ENCODE peak calls at places on chromosomes 7 and 10, in eight cellular contexts. One of them, this sample, is unnamed.

GRCh38 chr10:11018426-11018818 is 750 bp downstream of the CELF2 start:
- DNase-seq in Daoy: no peak
- DNase-seq in NCI-H146: peak; percentile 79
- DNase-seq in naive B cell: no peak
- DNase-seq in stimulated activated CD4-positive, alpha-beta T cell treated with anti-CD3 and anti-CD28 coated beads, Interleukin-1b, Interleukin-23, amount 100 ng/mL, for 1 hour: no peak
- DNase-seq in glomerular endothelial cell: no peak
- DNase-seq in Calu3: no peak
- DNase-seq in occipital lobe: no peak
- DNase-seq in this sample: no peak

GRCh38 chr10:72316748-72317435 is 37.8 kb downstream of the DNAJB12 start:
- DNase-seq in Daoy: no peak
- DNase-seq in NCI-H146: peak; percentile 91
- DNase-seq in naive B cell: peak; percentile 66
- DNase-seq in stimulated activated CD4-positive, alpha-beta T cell treated with anti-CD3 and anti-CD28 coated beads, Interleukin-1b, Interleukin-23, amount 100 ng/mL, for 1 hour: no peak
- DNase-seq in glomerular endothelial cell: no peak
- DNase-seq in Calu3: peak; percentile 70
- DNase-seq in occipital lobe: no peak
- DNase-seq in this sample: no peak

GRCh38 chr7:11193131-11193867 is 219.6 kb downstream of the PHF14 start:
- DNase-seq in Daoy: peak; percentile 37
- DNase-seq in NCI-H146: peak; percentile 73
- DNase-seq in naive B cell: no peak
- DNase-seq in stimulated activated CD4-positive, alpha-beta T cell treated with anti-CD3 and anti-CD28 coated beads, Interleukin-1b, Interleukin-23, amount 100 ng/mL, for 1 hour: no peak
- DNase-seq in glomerular endothelial cell: no peak
- DNase-seq in Calu3: no peak
- DNase-seq in occipital lobe: no peak
- DNase-seq in this sample: no peak

GRCh38 chr7:107907-108306 is 84.5 kb upstream of the FAM20C start:
- DNase-seq in Daoy: no peak
- DNase-seq in NCI-H146: no peak
- DNase-seq in naive B cell: no peak
- DNase-seq in stimulated activated CD4-positive, alpha-beta T cell treated with anti-CD3 and anti-CD28 coated beads, Interleukin-1b, Interleukin-23, amount 100 ng/mL, for 1 hour: no peak
- DNase-seq in glomerular endothelial cell: no peak
- DNase-seq in Calu3: no peak
- DNase-seq in occipital lobe: no peak
- DNase-seq in this sample: no peak

GRCh38 chr10:100763043-100763747 is 17.8 kb downstream of the PAX2 start:
- DNase-seq in Daoy: no peak
- DNase-seq in NCI-H146: no peak
- DNase-seq in naive B cell: no peak
- DNase-seq in stimulated activated CD4-positive, alpha-beta T cell treated with anti-CD3 and anti-CD28 coated beads, Interleukin-1b, Interleukin-23, amount 100 ng/mL, for 1 hour: no peak
- DNase-seq in glomerular endothelial cell: no peak
- DNase-seq in Calu3: no peak
- DNase-seq in occipital lobe: no peak
- DNase-seq in this sample: no peak

GRCh38 chr7:88386757-88387156 is 80.1 kb upstream of the STEAP4 start:
- DNase-seq in Daoy: no peak
- DNase-seq in NCI-H146: no peak
- DNase-seq in naive B cell: no peak
- DNase-seq in stimulated activated CD4-positive, alpha-beta T cell treated with anti-CD3 and anti-CD28 coated beads, Interleukin-1b, Interleukin-23, amount 100 ng/mL, for 1 hour: no peak
- DNase-seq in glomerular endothelial cell: no peak
- DNase-seq in Calu3: no peak
- DNase-seq in occipital lobe: no peak
- DNase-seq in this sample: no peak

GRCh38 chr7:128974241-128974934 is 36.7 kb downstream of the IRF5 start:
- DNase-seq in Daoy: no peak
- DNase-seq in NCI-H146: no peak
- DNase-seq in naive B cell: no peak
- DNase-seq in stimulated activated CD4-positive, alpha-beta T cell treated with anti-CD3 and anti-CD28 coated beads, Interleukin-1b, Interleukin-23, amount 100 ng/mL, for 1 hour: no peak
- DNase-seq in glomerular endothelial cell: no peak
- DNase-seq in Calu3: no peak
- DNase-seq in occipital lobe: no peak
- DNase-seq in this sample: no peak

GRCh38 chr10:111481271-111482073 is 404.6 kb downstream of the ADRA2A start:
- DNase-seq in Daoy: no peak
- DNase-seq in NCI-H146: no peak
- DNase-seq in naive B cell: no peak
- DNase-seq in stimulated activated CD4-positive, alpha-beta T cell treated with anti-CD3 and anti-CD28 coated beads, Interleukin-1b, Interleukin-23, amount 100 ng/mL, for 1 hour: no peak
- DNase-seq in glomerular endothelial cell: no peak
- DNase-seq in Calu3: no peak
- DNase-seq in occipital lobe: no peak
- DNase-seq in this sample: no peak

GRCh38 chr10:112919721-112920120 is 30.3 kb upstream of the TCF7L2 start:
- DNase-seq in Daoy: peak; percentile 83
- DNase-seq in NCI-H146: no peak
- DNase-seq in naive B cell: no peak
- DNase-seq in stimulated activated CD4-positive, alpha-beta T cell treated with anti-CD3 and anti-CD28 coated beads, Interleukin-1b, Interleukin-23, amount 100 ng/mL, for 1 hour: no peak
- DNase-seq in glomerular endothelial cell: no peak
- DNase-seq in Calu3: no peak
- DNase-seq in occipital lobe: no peak
- DNase-seq in this sample: no peak

GRCh38 chr10:30047924-30048531 is 11.4 kb downstream of the JCAD start:
- DNase-seq in Daoy: no peak
- DNase-seq in NCI-H146: no peak
- DNase-seq in naive B cell: no peak
- DNase-seq in stimulated activated CD4-positive, alpha-beta T cell treated with anti-CD3 and anti-CD28 coated beads, Interleukin-1b, Interleukin-23, amount 100 ng/mL, for 1 hour: no peak
- DNase-seq in glomerular endothelial cell: no peak
- DNase-seq in Calu3: no peak
- DNase-seq in occipital lobe: no peak
- DNase-seq in this sample: no peak

GRCh38 chr7:79282882-79283602 is 170.4 kb downstream of the MAGI2 start:
- DNase-seq in Daoy: peak; percentile 34
- DNase-seq in NCI-H146: no peak
- DNase-seq in naive B cell: no peak
- DNase-seq in stimulated activated CD4-positive, alpha-beta T cell treated with anti-CD3 and anti-CD28 coated beads, Interleukin-1b, Interleukin-23, amount 100 ng/mL, for 1 hour: no peak
- DNase-seq in glomerular endothelial cell: peak; percentile 77
- DNase-seq in Calu3: no peak
- DNase-seq in occipital lobe: no peak
- DNase-seq in this sample: no peak

GRCh38 chr10:75191821-75192568 is 18.6 kb upstream of the VDAC2 start:
- DNase-seq in Daoy: peak; percentile 60
- DNase-seq in NCI-H146: no peak
- DNase-seq in naive B cell: no peak
- DNase-seq in stimulated activated CD4-positive, alpha-beta T cell treated with anti-CD3 and anti-CD28 coated beads, Interleukin-1b, Interleukin-23, amount 100 ng/mL, for 1 hour: no peak
- DNase-seq in glomerular endothelial cell: peak; percentile 31
- DNase-seq in Calu3: peak; percentile 58
- DNase-seq in occipital lobe: peak; percentile 13
- DNase-seq in this sample: no peak

GRCh38 chr7:13839063-13839462 is 150.4 kb downstream of the ETV1 start:
- DNase-seq in Daoy: no peak
- DNase-seq in NCI-H146: peak; percentile 92
- DNase-seq in naive B cell: no peak
- DNase-seq in stimulated activated CD4-positive, alpha-beta T cell treated with anti-CD3 and anti-CD28 coated beads, Interleukin-1b, Interleukin-23, amount 100 ng/mL, for 1 hour: no peak
- DNase-seq in glomerular endothelial cell: no peak
- DNase-seq in Calu3: no peak
- DNase-seq in occipital lobe: no peak
- DNase-seq in this sample: no peak

GRCh38 chr7:123571684-123572083 is 14.1 kb upstream of the NDUFA5 start:
- DNase-seq in Daoy: peak; percentile 51
- DNase-seq in NCI-H146: no peak
- DNase-seq in naive B cell: no peak
- DNase-seq in stimulated activated CD4-positive, alpha-beta T cell treated with anti-CD3 and anti-CD28 coated beads, Interleukin-1b, Interleukin-23, amount 100 ng/mL, for 1 hour: no peak
- DNase-seq in glomerular endothelial cell: no peak
- DNase-seq in Calu3: peak; percentile 5
- DNase-seq in occipital lobe: no peak
- DNase-seq in this sample: no peak

GRCh38 chr7:1961776-1962276 is 270.9 kb downstream of the MAD1L1 start:
- DNase-seq in Daoy: peak; percentile 84
- DNase-seq in NCI-H146: no peak
- DNase-seq in naive B cell: no peak
- DNase-seq in stimulated activated CD4-positive, alpha-beta T cell treated with anti-CD3 and anti-CD28 coated beads, Interleukin-1b, Interleukin-23, amount 100 ng/mL, for 1 hour: no peak
- DNase-seq in glomerular endothelial cell: no peak
- DNase-seq in Calu3: no peak
- DNase-seq in occipital lobe: no peak
- DNase-seq in this sample: no peak

GRCh38 chr7:139094596-139094995 is 14.9 kb downstream of the ZC3HAV1 start:
- DNase-seq in Daoy: no peak
- DNase-seq in NCI-H146: peak; percentile 15
- DNase-seq in naive B cell: no peak
- DNase-seq in stimulated activated CD4-positive, alpha-beta T cell treated with anti-CD3 and anti-CD28 coated beads, Interleukin-1b, Interleukin-23, amount 100 ng/mL, for 1 hour: no peak
- DNase-seq in glomerular endothelial cell: no peak
- DNase-seq in Calu3: no peak
- DNase-seq in occipital lobe: no peak
- DNase-seq in this sample: no peak

This sample was measured in esophagus squamous epithelium.